ENCODE peak calls at places on chromosomes 5 and 9, in nine cellular contexts. One of them, this sample, is unnamed.

GRCh38 chr5:125125031-125125823 is 378.8 kb upstream of the ZNF608 start:
- DNase-seq in stimulated activated CD4-positive, alpha-beta T cell treated with anti-CD3 and anti-CD28 coated beads, Interleukin-4, amount 100 ng/mL, for 1 hour: no peak
- DNase-seq in NCI-H2081: no peak
- DNase-seq in nucleus accumbens: no peak
- DNase-seq in effector memory CD8-positive, alpha-beta T cell: no peak
- DNase-seq in foreskin fibroblast: no peak
- DNase-seq in brain microvascular endothelial cell: no peak
- DNase-seq in activated naive CD4-positive, alpha-beta T cell treated with anti-CD3 and anti-CD28 coated beads for 36 hours: no peak
- DNase-seq in H1: no peak
- DNase-seq in this sample: no peak

GRCh38 chr5:13350754-13351153 is 593.7 kb downstream of the DNAH5 start:
- DNase-seq in stimulated activated CD4-positive, alpha-beta T cell treated with anti-CD3 and anti-CD28 coated beads, Interleukin-4, amount 100 ng/mL, for 1 hour: no peak
- DNase-seq in NCI-H2081: no peak
- DNase-seq in nucleus accumbens: no peak
- DNase-seq in effector memory CD8-positive, alpha-beta T cell: no peak
- DNase-seq in foreskin fibroblast: no peak
- DNase-seq in brain microvascular endothelial cell: no peak
- DNase-seq in activated naive CD4-positive, alpha-beta T cell treated with anti-CD3 and anti-CD28 coated beads for 36 hours: no peak
- DNase-seq in H1: no peak
- DNase-seq in this sample: no peak

GRCh38 chr5:179568731-179569130 is 18.4 kb downstream of the RUFY1 start:
- DNase-seq in stimulated activated CD4-positive, alpha-beta T cell treated with anti-CD3 and anti-CD28 coated beads, Interleukin-4, amount 100 ng/mL, for 1 hour: no peak
- DNase-seq in NCI-H2081: no peak
- DNase-seq in nucleus accumbens: no peak
- DNase-seq in effector memory CD8-positive, alpha-beta T cell: no peak
- DNase-seq in foreskin fibroblast: no peak
- DNase-seq in brain microvascular endothelial cell: peak; percentile 25
- DNase-seq in activated naive CD4-positive, alpha-beta T cell treated with anti-CD3 and anti-CD28 coated beads for 36 hours: no peak
- DNase-seq in H1: no peak
- DNase-seq in this sample: no peak

GRCh38 chr9:93345630-93346239 is 105.8 kb upstream of the FAM120A start:
- DNase-seq in stimulated activated CD4-positive, alpha-beta T cell treated with anti-CD3 and anti-CD28 coated beads, Interleukin-4, amount 100 ng/mL, for 1 hour: no peak
- DNase-seq in NCI-H2081: no peak
- DNase-seq in nucleus accumbens: no peak
- DNase-seq in effector memory CD8-positive, alpha-beta T cell: no peak
- DNase-seq in foreskin fibroblast: no peak
- DNase-seq in brain microvascular endothelial cell: no peak
- DNase-seq in activated naive CD4-positive, alpha-beta T cell treated with anti-CD3 and anti-CD28 coated beads for 36 hours: no peak
- DNase-seq in H1: no peak
- DNase-seq in this sample: no peak

GRCh38 chr5:131538177-131538593 is 96.8 kb downstream of the RAPGEF6 start:
- DNase-seq in stimulated activated CD4-positive, alpha-beta T cell treated with anti-CD3 and anti-CD28 coated beads, Interleukin-4, amount 100 ng/mL, for 1 hour: no peak
- DNase-seq in NCI-H2081: no peak
- DNase-seq in nucleus accumbens: no peak
- DNase-seq in effector memory CD8-positive, alpha-beta T cell: no peak
- DNase-seq in foreskin fibroblast: peak; percentile 72
- DNase-seq in brain microvascular endothelial cell: peak; percentile 44
- DNase-seq in activated naive CD4-positive, alpha-beta T cell treated with anti-CD3 and anti-CD28 coated beads for 36 hours: no peak
- DNase-seq in H1: no peak
- DNase-seq in this sample: no peak

GRCh38 chr9:105063665-105064247 is 135.8 kb upstream of the ABCA1 start:
- DNase-seq in stimulated activated CD4-positive, alpha-beta T cell treated with anti-CD3 and anti-CD28 coated beads, Interleukin-4, amount 100 ng/mL, for 1 hour: peak; percentile 10
- DNase-seq in NCI-H2081: no peak
- DNase-seq in nucleus accumbens: peak; percentile 14
- DNase-seq in effector memory CD8-positive, alpha-beta T cell: no peak
- DNase-seq in foreskin fibroblast: peak; percentile 68
- DNase-seq in brain microvascular endothelial cell: peak; percentile 96
- DNase-seq in activated naive CD4-positive, alpha-beta T cell treated with anti-CD3 and anti-CD28 coated beads for 36 hours: peak; percentile 64
- DNase-seq in H1: no peak
- DNase-seq in this sample: no peak

GRCh38 chr9:79616013-79616412 is 44.2 kb downstream of the TLE4 start:
- DNase-seq in stimulated activated CD4-positive, alpha-beta T cell treated with anti-CD3 and anti-CD28 coated beads, Interleukin-4, amount 100 ng/mL, for 1 hour: no peak
- DNase-seq in NCI-H2081: no peak
- DNase-seq in nucleus accumbens: no peak
- DNase-seq in effector memory CD8-positive, alpha-beta T cell: no peak
- DNase-seq in foreskin fibroblast: peak; percentile 36
- DNase-seq in brain microvascular endothelial cell: no peak
- DNase-seq in activated naive CD4-positive, alpha-beta T cell treated with anti-CD3 and anti-CD28 coated beads for 36 hours: no peak
- DNase-seq in H1: no peak
- DNase-seq in this sample: no peak

GRCh38 chr5:168756517-168757391 is 177.6 kb upstream of the PANK3 start:
- DNase-seq in stimulated activated CD4-positive, alpha-beta T cell treated with anti-CD3 and anti-CD28 coated beads, Interleukin-4, amount 100 ng/mL, for 1 hour: no peak
- DNase-seq in NCI-H2081: no peak
- DNase-seq in nucleus accumbens: no peak
- DNase-seq in effector memory CD8-positive, alpha-beta T cell: no peak
- DNase-seq in foreskin fibroblast: no peak
- DNase-seq in brain microvascular endothelial cell: no peak
- DNase-seq in activated naive CD4-positive, alpha-beta T cell treated with anti-CD3 and anti-CD28 coated beads for 36 hours: no peak
- DNase-seq in H1: no peak
- DNase-seq in this sample: no peak

GRCh38 chr9:132116583-132116982 is 36.9 kb upstream of the MED27 start:
- DNase-seq in stimulated activated CD4-positive, alpha-beta T cell treated with anti-CD3 and anti-CD28 coated beads, Interleukin-4, amount 100 ng/mL, for 1 hour: no peak
- DNase-seq in NCI-H2081: no peak
- DNase-seq in nucleus accumbens: no peak
- DNase-seq in effector memory CD8-positive, alpha-beta T cell: no peak
- DNase-seq in foreskin fibroblast: no peak
- DNase-seq in brain microvascular endothelial cell: no peak
- DNase-seq in activated naive CD4-positive, alpha-beta T cell treated with anti-CD3 and anti-CD28 coated beads for 36 hours: no peak
- DNase-seq in H1: no peak
- DNase-seq in this sample: no peak

GRCh38 chr5:2756211-2756746 is 4.8 kb upstream of the IRX2 start:
- DNase-seq in stimulated activated CD4-positive, alpha-beta T cell treated with anti-CD3 and anti-CD28 coated beads, Interleukin-4, amount 100 ng/mL, for 1 hour: no peak
- DNase-seq in NCI-H2081: no peak
- DNase-seq in nucleus accumbens: no peak
- DNase-seq in effector memory CD8-positive, alpha-beta T cell: no peak
- DNase-seq in foreskin fibroblast: peak; percentile 88
- DNase-seq in brain microvascular endothelial cell: no peak
- DNase-seq in activated naive CD4-positive, alpha-beta T cell treated with anti-CD3 and anti-CD28 coated beads for 36 hours: no peak
- DNase-seq in H1: peak; percentile 87
- DNase-seq in this sample: no peak

This sample was measured in putamen.